ENCODE peak calls at places on chromosome 16, in six cellular contexts. One of them, this sample, is unnamed.

GRCh38 chr16:66830422-66831404 is at the start of gene NAE1:
- DNase-seq in A673: peak; percentile 93
- DNase-seq in NB4: peak; percentile 94
- DNase-seq in tibial nerve: peak; percentile 69
- DNase-seq in prostate gland: peak; percentile 76
- DNase-seq in tibial artery: peak; percentile 89
- DNase-seq in this sample: peak; percentile 84

GRCh38 chr16:86604436-86605220 is 26.3 kb downstream of the FOXL1 start:
- DNase-seq in NB4: peak; percentile 16
- DNase-seq in tibial nerve: no peak
- DNase-seq in tibial artery: peak; percentile 34
- DNase-seq in A673: no peak
- DNase-seq in prostate gland: no peak
- DNase-seq in this sample: no peak

GRCh38 chr16:3243882-3244281 is 8.9 kb upstream of the ZNF200 start:
- DNase-seq in NB4: no peak
- DNase-seq in prostate gland: no peak
- DNase-seq in A673: no peak
- DNase-seq in tibial artery: no peak
- DNase-seq in tibial nerve: no peak
- DNase-seq in this sample: no peak

GRCh38 chr16:4681471-4682083 is 11.8 kb upstream of the NUDT16L1 start:
- DNase-seq in prostate gland: no peak
- DNase-seq in tibial artery: no peak
- DNase-seq in NB4: no peak
- DNase-seq in A673: no peak
- DNase-seq in tibial nerve: no peak
- DNase-seq in this sample: no peak

GRCh38 chr16:23863511-23864422 is 28.0 kb downstream of the PRKCB start:
- DNase-seq in tibial artery: no peak
- DNase-seq in A673: no peak
- DNase-seq in tibial nerve: no peak
- DNase-seq in prostate gland: no peak
- DNase-seq in NB4: peak; percentile 87
- DNase-seq in this sample: no peak

GRCh38 chr16:5738586-5738985 is 641.0 kb upstream of the EEF2KMT start:
- DNase-seq in NB4: no peak
- DNase-seq in tibial artery: no peak
- DNase-seq in prostate gland: no peak
- DNase-seq in A673: peak; percentile 52
- DNase-seq in tibial nerve: no peak
- DNase-seq in this sample: peak; percentile 1

GRCh38 chr16:75065149-75065807 is 51.3 kb downstream of the LDHD start:
- DNase-seq in tibial artery: no peak
- DNase-seq in A673: no peak
- DNase-seq in tibial nerve: no peak
- DNase-seq in NB4: peak; percentile 93
- DNase-seq in prostate gland: peak; percentile 32
- DNase-seq in this sample: no peak

GRCh38 chr16:56094231-56094630 is 97.1 kb upstream of the GNAO1 start:
- DNase-seq in tibial artery: no peak
- DNase-seq in A673: no peak
- DNase-seq in tibial nerve: no peak
- DNase-seq in prostate gland: no peak
- DNase-seq in NB4: no peak
- DNase-seq in this sample: no peak

GRCh38 chr16:30710971-30711370 is 12.0 kb downstream of the SRCAP start:
- DNase-seq in tibial artery: no peak
- DNase-seq in tibial nerve: no peak
- DNase-seq in prostate gland: no peak
- DNase-seq in NB4: no peak
- DNase-seq in A673: no peak
- DNase-seq in this sample: no peak

DNA sequence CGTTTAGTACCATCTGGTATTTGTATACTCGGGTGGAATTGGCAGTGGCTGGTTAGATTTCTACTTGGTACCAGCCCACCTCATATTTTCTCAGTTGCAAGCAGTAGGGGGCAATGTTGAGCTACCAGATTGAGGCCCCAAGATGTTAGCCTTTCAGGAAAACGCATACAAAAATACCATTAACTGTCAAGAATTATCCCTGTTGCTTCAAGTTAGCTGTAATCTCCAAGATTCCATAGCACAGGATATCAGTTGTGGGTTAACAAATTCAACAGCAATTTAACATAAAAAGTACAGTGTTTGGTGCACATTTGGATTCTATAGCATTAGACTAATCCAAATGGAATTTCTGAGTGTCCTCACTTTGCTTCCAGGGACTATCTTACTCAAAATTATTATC is 188.2 kb downstream of the FTO start:
- DNase-seq in A673: peak; percentile 77
- DNase-seq in tibial artery: no peak
- DNase-seq in prostate gland: peak; percentile 55
- DNase-seq in tibial nerve: peak; percentile 54
- DNase-seq in NB4: peak; percentile 86
- DNase-seq in this sample: peak; percentile 91
- TF ChIP-seq CTCF in A673: peak; percentile 85
- TF ChIP-seq CTCF in tibial artery: peak; percentile 69
- TF ChIP-seq CTCF in prostate gland: peak; percentile 58
- TF ChIP-seq CTCF in tibial nerve: peak; percentile 51
- TF ChIP-seq CTCF in NB4: peak; percentile 64
- TF ChIP-seq CTCF in this sample: peak; percentile 76

GRCh38 chr16:68275611-68276191 is 11.4 kb downstream of the SLC7A6 start:
- DNase-seq in tibial nerve: no peak
- DNase-seq in NB4: peak; percentile 64
- DNase-seq in prostate gland: peak; percentile 65
- DNase-seq in tibial artery: no peak
- DNase-seq in A673: no peak
- DNase-seq in this sample: no peak
- H3K4me3 ChIP-seq in tibial nerve: no peak overlapping the region
- H3K4me3 ChIP-seq in NB4: no peak overlapping the region
- H3K4me3 ChIP-seq in prostate gland: no peak overlapping the region
- H3K4me3 ChIP-seq in tibial artery: no peak overlapping the region
- H3K4me3 ChIP-seq in A673: no peak overlapping the region
- H3K4me3 ChIP-seq in this sample: no peak overlapping the region

DNA sequence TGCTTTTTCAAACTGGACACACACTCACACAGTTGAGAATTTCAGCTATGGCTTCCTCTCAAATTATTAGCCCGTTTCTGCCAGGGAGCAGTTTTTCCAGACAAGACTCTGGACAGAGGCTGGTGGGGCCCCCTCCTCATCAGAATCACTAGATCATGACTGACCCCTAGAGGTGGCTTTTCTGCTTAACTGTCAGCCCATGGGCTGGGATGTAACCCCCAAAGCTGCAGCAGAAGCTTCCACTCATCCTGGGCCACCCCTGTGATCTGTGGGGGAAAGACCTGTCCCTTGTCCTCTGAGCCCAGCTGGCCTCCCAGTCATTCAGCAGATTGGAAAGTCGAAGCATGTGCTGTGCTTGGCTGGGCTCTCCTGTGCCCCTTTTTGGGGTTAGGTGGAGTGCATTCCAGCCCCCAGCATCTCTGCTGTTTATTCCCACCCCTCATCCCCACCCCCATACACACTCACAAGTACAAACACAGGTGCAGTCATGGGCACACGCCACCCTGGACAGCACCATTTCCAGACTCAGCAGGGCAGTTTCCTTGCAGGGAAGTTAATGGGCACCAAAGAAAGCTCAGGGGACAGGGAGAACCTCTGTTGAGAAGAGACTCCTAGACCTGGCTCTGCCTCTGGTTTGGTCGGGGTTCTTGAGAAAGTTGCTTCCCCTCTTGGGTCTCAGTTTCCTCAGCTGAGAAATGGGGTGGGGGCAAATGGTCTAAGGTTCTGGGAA is 77.6 kb upstream of the RBL2 start:
- DNase-seq in A673: no peak
- DNase-seq in tibial nerve: no peak
- DNase-seq in NB4: peak; percentile 30
- DNase-seq in tibial artery: no peak
- DNase-seq in prostate gland: no peak
- DNase-seq in this sample: no peak
- TF ChIP-seq CTCF in A673: peak; percentile 38
- TF ChIP-seq CTCF in tibial nerve: no peak
- TF ChIP-seq CTCF in NB4: peak; percentile 42
- TF ChIP-seq CTCF in tibial artery: no peak
- TF ChIP-seq CTCF in prostate gland: no peak
- TF ChIP-seq CTCF in this sample: no peak

DNA sequence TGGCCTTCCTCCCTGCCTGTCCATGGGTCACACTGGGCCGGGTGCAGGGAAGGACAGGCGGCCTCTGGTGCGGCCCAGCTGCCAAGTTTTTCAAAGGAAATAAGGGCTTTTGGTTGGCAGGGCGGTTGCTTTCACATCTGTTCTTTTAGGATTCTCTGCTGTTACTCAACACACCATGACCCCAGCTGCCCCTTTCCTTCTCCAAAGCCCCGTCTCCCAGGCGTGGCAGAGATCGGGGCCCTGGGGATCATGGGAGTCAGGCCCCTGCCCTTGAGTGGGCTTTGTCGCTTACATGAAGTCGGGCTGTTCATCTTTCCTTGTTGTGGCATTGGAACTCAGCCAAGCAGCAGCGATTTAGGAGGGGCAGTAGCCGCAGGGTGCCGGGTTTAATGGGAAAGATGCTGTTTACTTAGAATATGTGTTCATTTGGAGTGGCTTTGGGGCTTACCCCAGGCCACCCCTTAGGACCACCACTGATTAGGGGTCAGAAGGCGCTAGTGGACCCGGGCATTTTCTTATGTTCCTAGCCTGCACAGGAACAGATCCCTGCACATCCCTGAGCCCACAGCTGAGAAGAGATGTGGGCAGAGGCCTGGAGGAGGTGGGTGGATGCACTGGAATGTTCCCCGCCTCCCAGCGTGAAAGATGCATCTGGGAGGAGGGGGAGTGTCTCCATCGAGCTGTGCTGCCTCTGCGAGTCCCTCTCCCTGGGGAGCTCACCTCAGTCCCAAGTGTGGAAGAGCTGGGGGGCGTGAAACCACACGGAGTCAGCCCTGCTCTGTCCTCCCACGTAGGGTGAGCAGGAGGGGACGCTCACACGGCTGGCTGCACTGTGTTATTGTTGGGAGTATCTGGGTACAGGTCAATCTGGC is 6.8 kb upstream of the ADCY7 start:
- DNase-seq in prostate gland: no peak
- DNase-seq in tibial artery: peak; percentile 86
- DNase-seq in NB4: peak; percentile 54
- DNase-seq in A673: peak; percentile 62
- DNase-seq in tibial nerve: peak; percentile 72
- DNase-seq in this sample: peak; percentile 87
- H3K4me3 ChIP-seq in prostate gland: no peak overlapping the region
- H3K4me3 ChIP-seq in tibial artery: no peak overlapping the region
- H3K4me3 ChIP-seq in NB4: no peak overlapping the region
- H3K4me3 ChIP-seq in A673: no peak overlapping the region
- H3K4me3 ChIP-seq in tibial nerve: no peak overlapping the region
- H3K4me3 ChIP-seq in this sample: no peak overlapping the region